ENCODE peak calls at places on chromosomes 1 and 21, in seven cellular contexts. N is choroid plexus epithelial cell, Y is cardiac fibroblast, Q is mammary epithelial cell, K is astrocyte of the spinal cord, H is epithelial cell of esophagus, X is progenitor cell of endocrine pancreas. L is an unnamed sample.

GRCh38 chr21:39332175-39332574 is 16.7 kb downstream of the HMGN1 start:
- DNase-seq in X (no peak), K (no peak), H (no peak), N (no peak), Y (no peak), Q (no peak), L (no peak)

GRCh38 chr1:199041173-199041914 is 402.5 kb downstream of the PTPRC start:
- DNase-seq in Y (peak), X (no peak), H (no peak), N (peak), Q (no peak), K (peak), L (no peak)

GRCh38 chr1:117897551-117897950 is 31.9 kb downstream of the GDAP2 start:
- DNase-seq in X (no peak), H (peak), Y (peak), Q (peak), K (no peak), N (peak), L (no peak)

GRCh38 chr21:35478096-35479080 is 429.3 kb upstream of the RUNX1 start:
- DNase-seq in Y (peak), N (peak), K (peak), Q (no peak), X (no peak), H (no peak), L (no peak)

GRCh38 chr1:233661376-233662159 is 47.7 kb downstream of the KCNK1 start:
- DNase-seq in N (no peak), Y (no peak), H (no peak), X (no peak), Q (no peak), K (no peak), L (no peak)

GRCh38 chr1:63892632-63893395 is 119.0 kb downstream of the ROR1 start:
- DNase-seq in Y (peak), X (no peak), Q (peak), N (peak), K (peak), H (peak), L (no peak)

GRCh38 chr1:8848663-8849386 is 29.7 kb downstream of the ENO1 start:
- DNase-seq in Y (peak), X (peak), K (peak), Q (peak), N (peak), H (peak), L (peak)

GRCh38 chr1:38097256-38097655 is 50.7 kb upstream of the POU3F1 start:
- DNase-seq in Y (no peak), Q (no peak), X (no peak), N (no peak), H (no peak), K (no peak), L (no peak)

GRCh38 chr1:28955930-28956552 is 41.7 kb downstream of the EPB41 start:
- DNase-seq in H (peak), X (no peak), K (no peak), N (peak), Y (no peak), Q (peak), L (no peak)

GRCh38 chr1:201640624-201641023 is 101.7 kb downstream of the NAV1 start:
- DNase-seq in N (no peak), K (no peak), Q (no peak), X (no peak), Y (peak), H (no peak), L (no peak)

GRCh38 chr1:174352117-174352516 is 95.6 kb upstream of the GPR52 start:
- DNase-seq in H (peak), X (no peak), N (peak), K (no peak), Y (no peak), Q (peak), L (no peak)

GRCh38 chr1:234413485-234413884 is 40.2 kb downstream of the COA6 start:
- DNase-seq in K (no peak), H (no peak), Q (no peak), X (no peak), N (no peak), Y (no peak), L (no peak)

GRCh38 chr1:156544592-156545102 is 27.7 kb downstream of the IQGAP3 start:
- DNase-seq in N (no peak), Q (no peak), Y (no peak), X (no peak), H (no peak), K (no peak), L (no peak)

GRCh38 chr1:36366091-36366661 is 19.5 kb downstream of the STK40 start:
- DNase-seq in X (no peak), N (peak), H (no peak), Y (peak), Q (no peak), K (no peak), L (no peak)

GRCh38 chr1:178579562-178579961 is 66.7 kb downstream of the TEX35 start:
- DNase-seq in X (no peak), Q (no peak), Y (no peak), N (no peak), H (no peak), K (no peak), L (no peak)

GRCh38 chr1:178580876-178581275 is 68.0 kb downstream of the TEX35 start:
- DNase-seq in X (no peak), K (no peak), H (no peak), Y (no peak), N (no peak), Q (no peak), L (no peak)

GRCh38 chr1:178580096-178580495 is 67.2 kb downstream of the TEX35 start:
- DNase-seq in X (no peak), N (no peak), H (no peak), K (no peak), Q (no peak), Y (no peak), L (no peak)

GRCh38 chr1:178579095-178579494 is 66.2 kb downstream of the TEX35 start:
- DNase-seq in Q (no peak), H (no peak), K (no peak), Y (no peak), X (no peak), N (no peak), L (no peak)

GRCh38 chr1:178581351-178581951 is 68.5 kb downstream of the TEX35 start:
- DNase-seq in Q (no peak), H (no peak), N (no peak), X (no peak), Y (no peak), K (no peak), L (no peak)
- TF ChIP-seq CTCF in Q (no peak), H (no peak), N (no peak), X (no peak), Y (no peak), K (no peak), L (no peak)

GRCh38 chr1:51139474-51139873 is 37.4 kb downstream of the C1orf185 start:
- DNase-seq in Q (no peak), N (peak), X (no peak), Y (peak), K (no peak), H (no peak), L (no peak)
- TF ChIP-seq CTCF in Q (peak), N (no peak), X (no peak), Y (peak), K (no peak), H (no peak), L (no peak)

GRCh38 chr1:88061830-88062177 is 622.3 kb upstream of the PKN2 start:
- DNase-seq in Y (no peak), N (peak), H (no peak), Q (no peak), X (no peak), K (peak), L (no peak)

GRCh38 chr1:88062650-88063153 is 621.4 kb upstream of the PKN2 start:
- DNase-seq in Q (no peak), H (no peak), K (no peak), X (no peak), N (no peak), Y (no peak), L (no peak)

GRCh38 chr1:88060112-88060673 is 623.9 kb upstream of the PKN2 start:
- DNase-seq in N (no peak), K (peak), H (peak), Q (peak), Y (no peak), X (no peak), L (no peak)

GRCh38 chr1:88063605-88064004 is 620.5 kb upstream of the PKN2 start:
- DNase-seq in K (peak), H (peak), Q (peak), Y (peak), X (no peak), N (no peak), L (no peak)

GRCh38 chr1:88061106-88061829 is 622.8 kb upstream of the PKN2 start:
- DNase-seq in Y (peak), K (peak), H (peak), N (peak), Q (peak), X (no peak), L (no peak)
- TF ChIP-seq CTCF in Y (peak), K (peak), H (peak), N (peak), Q (peak), X (peak), L (peak)

DNA sequence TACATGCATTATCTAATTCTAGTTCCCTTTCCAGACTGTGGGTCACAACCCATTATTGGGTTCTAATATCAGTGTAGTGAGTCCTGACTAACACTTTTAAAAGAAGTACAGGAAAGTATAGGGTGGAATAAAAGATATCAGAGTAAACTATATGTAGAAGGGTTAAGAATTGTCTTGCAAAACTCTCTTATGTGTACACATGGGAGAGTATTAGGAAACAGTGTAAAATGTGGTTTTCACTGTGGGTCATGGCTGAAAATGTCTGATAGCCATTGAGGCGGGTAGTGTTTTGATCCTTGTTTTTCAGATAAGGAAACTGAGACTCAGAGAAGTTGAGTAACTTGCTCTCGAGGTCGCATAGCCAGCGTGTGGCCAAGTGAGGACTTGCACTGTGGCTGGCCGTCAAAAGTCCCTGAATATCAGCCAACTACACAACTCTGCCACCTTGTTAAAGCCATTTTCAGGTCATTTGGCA is 18.5 kb upstream of the MTARC1 start:
- DNase-seq in Y (peak), Q (no peak), N (peak), H (no peak), K (no peak), X (no peak), L (no peak)
- TF ChIP-seq CTCF in Y (no peak), Q (no peak), N (no peak), H (no peak), K (no peak), X (no peak), L (no peak)

DNA sequence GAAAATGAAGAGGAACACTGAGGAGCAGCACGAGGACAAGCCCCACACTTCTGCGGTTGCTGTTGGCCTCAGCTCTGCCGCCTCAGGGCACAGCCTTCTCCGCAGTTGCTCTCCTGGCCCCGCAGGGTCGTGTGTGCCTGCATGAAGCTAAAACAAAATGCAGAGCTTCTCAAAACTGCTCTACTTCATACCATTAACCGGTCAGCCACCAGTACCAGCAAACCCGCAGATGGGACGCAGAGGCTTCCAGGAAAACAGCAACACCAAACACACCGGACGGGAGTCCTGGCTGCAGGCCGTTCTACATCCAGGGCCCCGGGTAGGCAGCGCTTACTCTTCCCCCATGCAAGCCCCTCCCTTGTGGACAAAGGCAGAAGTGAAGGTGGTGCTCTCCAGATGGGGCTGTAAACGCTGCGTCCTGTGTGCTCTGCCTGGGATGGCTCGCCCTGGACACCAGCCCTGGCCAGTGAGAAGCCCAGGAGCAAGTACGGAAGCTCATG is 7.1 kb upstream of the C1orf159 start:
- DNase-seq in N (no peak), K (no peak), Q (no peak), X (no peak), Y (no peak), H (no peak), L (no peak)
- TF ChIP-seq CTCF in N (no peak), K (no peak), Q (no peak), X (peak), Y (no peak), H (no peak), L (no peak)

GRCh38 chr1:32127780-32128179 is 19.9 kb downstream of the KPNA6 start:
- DNase-seq in X (no peak), Q (no peak), H (no peak), K (no peak), N (no peak), Y (no peak), L (no peak)
- TF ChIP-seq CTCF in X (peak), Q (no peak), H (no peak), K (no peak), N (no peak), Y (peak), L (no peak)

DNA sequence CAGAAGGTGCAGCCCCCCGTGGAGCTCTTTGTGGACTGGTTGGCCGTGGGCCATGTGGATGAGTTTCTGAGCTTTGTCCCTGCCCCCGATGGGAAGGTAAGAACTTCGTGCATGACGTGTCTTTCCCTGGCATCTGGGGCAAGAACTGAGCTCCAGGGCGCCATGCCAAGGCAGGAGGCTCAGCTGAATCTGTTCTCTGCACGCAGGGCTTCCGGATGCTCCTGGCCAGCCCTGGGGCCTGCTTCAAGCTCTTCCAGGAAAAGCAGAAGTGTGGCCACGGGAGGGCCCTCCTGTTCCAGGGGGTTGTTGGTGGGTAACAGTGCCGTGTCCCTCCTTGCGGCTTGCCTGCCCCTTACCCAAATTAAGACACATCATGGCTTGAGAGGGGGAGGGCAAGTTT is 27.7 kb downstream of the PADI3 start:
- DNase-seq in K (peak), Q (peak), X (no peak), H (peak), Y (peak), N (peak), L (no peak)
- TF ChIP-seq CTCF in K (no peak), Q (peak), X (no peak), H (no peak), Y (no peak), N (no peak), L (no peak)

GRCh38 chr1:91617242-91617837 is 116.7 kb downstream of the CDC7 start:
- DNase-seq in X (peak), Y (no peak), K (peak), Q (no peak), H (no peak), N (peak), L (no peak)
- TF ChIP-seq CTCF in X (peak), Y (peak), K (peak), Q (peak), H (no peak), N (peak), L (no peak)

GRCh38 chr1:22749919-22750670 is 39.5 kb downstream of the EPHB2 start:
- DNase-seq in Q (peak), K (peak), N (peak), H (peak), Y (peak), X (no peak), L (peak)

GRCh38 chr1:22747735-22748073 is 37.1 kb downstream of the EPHB2 start:
- DNase-seq in K (no peak), H (no peak), Q (no peak), Y (no peak), N (no peak), X (no peak), L (no peak)

GRCh38 chr1:22750671-22751016 is 40.0 kb downstream of the EPHB2 start:
- DNase-seq in Q (peak), Y (no peak), K (no peak), H (peak), X (no peak), N (no peak), L (no peak)

GRCh38 chr1:22751124-22751531 is 40.5 kb downstream of the EPHB2 start:
- DNase-seq in H (peak), K (no peak), X (no peak), N (no peak), Q (peak), Y (peak), L (no peak)

DNA sequence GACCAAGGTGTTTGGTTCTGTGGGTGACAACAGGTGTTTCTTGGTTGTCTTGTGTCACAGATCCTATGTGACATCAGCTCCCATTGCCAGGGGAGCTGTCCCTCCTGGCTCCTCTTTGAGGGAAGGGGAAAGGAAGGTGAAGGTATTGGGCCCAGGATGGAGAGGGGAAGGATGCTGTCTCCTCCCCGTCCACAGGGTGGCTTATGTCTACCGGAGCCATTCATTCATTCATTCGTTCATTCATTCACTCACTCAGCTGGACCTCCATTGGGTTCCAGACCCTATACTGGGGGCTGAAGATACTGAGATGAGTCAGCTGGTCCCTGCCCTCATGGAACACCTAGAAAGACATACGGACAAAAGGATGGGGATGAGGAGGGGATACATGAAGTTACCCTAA is 38.9 kb downstream of the EPHB2 start:
- DNase-seq in H (no peak), Y (no peak), Q (no peak), K (no peak), X (no peak), N (no peak), L (no peak)
- TF ChIP-seq CTCF in H (no peak), Y (peak), Q (no peak), K (no peak), X (no peak), N (no peak), L (no peak)

GRCh38 chr1:17724150-17724549 is 31.0 kb upstream of the ACTL8 start:
- DNase-seq in Q (no peak), H (no peak), K (no peak), X (no peak), N (no peak), Y (no peak), L (no peak)

GRCh38 chr1:17725084-17725718 is 29.9 kb upstream of the ACTL8 start:
- DNase-seq in Q (peak), Y (no peak), X (no peak), K (no peak), N (no peak), H (no peak), L (no peak)

GRCh38 chr1:17728123-17728522 is 27.0 kb upstream of the ACTL8 start:
- DNase-seq in X (no peak), Y (no peak), K (no peak), N (no peak), Q (no peak), H (no peak), L (no peak)

GRCh38 chr1:17723684-17724083 is 31.4 kb upstream of the ACTL8 start:
- DNase-seq in Y (no peak), X (no peak), N (no peak), H (no peak), Q (no peak), K (no peak), L (no peak)

DNA sequence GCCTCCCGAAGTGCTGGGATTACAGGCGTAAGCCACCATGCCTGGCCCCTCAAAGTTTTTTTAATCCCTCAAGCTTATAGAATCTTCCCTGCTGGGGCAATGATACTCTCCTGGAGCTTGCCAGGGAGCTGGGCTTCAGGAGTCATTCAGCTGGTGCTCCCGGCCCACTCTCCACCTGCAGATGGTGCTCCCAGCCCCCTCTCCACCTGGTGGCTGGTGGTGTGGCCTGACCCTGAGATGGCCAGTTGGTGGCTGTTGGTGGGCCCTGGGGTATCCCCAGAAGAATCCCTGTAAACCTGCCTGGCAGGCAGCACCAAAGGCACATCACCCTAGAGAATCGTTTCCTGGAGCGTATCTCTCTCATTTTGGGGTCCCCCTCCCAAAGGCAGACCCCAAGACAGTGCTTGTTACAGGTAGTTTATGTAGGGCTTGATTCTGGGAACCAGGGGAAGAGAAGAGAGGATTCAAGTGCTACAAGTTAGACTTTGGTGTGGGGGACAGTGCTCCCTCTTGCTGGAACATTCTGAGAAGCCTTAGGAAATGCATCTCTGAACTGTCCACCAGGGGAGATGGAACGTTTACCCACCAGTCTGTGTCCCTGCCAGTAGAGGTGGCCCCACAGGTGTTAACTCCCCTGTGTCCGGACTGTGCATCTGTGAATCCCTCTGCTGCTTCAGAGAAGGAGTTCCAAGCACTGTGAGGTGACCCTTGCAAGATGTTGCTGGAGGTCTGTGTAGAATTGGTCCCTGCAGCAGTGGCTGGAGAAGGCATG is 29.1 kb upstream of the ACTL8 start:
- DNase-seq in Y (no peak), N (no peak), Q (no peak), K (no peak), H (no peak), X (no peak), L (no peak)
- TF ChIP-seq CTCF in Y (no peak), N (peak), Q (no peak), K (no peak), H (no peak), X (no peak), L (no peak)

L was measured in AG04449.